ENCODE peak calls at places on chromosomes 1 and 21, in six cellular contexts. U is ovary, Z is AG04450, G is MM.1S, K is BE2C, Q is NB4. F is an unnamed sample.

GRCh38 chr1:157040802-157041201 is 4.7 kb downstream of the ARHGEF11 start:
- DNase-seq in U (no peak), Z (peak; percentile 16), G (no peak), K (no peak), Q (no peak), F (no peak)

GRCh38 chr1:185058886-185059285 is 13.5 kb downstream of the RNF2 start:
- DNase-seq in U (no peak), Z (no peak), G (no peak), K (no peak), Q (no peak), F (no peak)

GRCh38 chr1:193338194-193338593 is 151.8 kb upstream of the B3GALT2 start:
- DNase-seq in U (no peak), Z (no peak), G (peak; percentile 27), K (no peak), Q (no peak), F (no peak)

GRCh38 chr1:22380024-22380785 is 71.4 kb upstream of the ZBTB40 start:
- DNase-seq in U (no peak), Z (no peak), G (no peak), K (no peak), Q (peak; percentile 39), F (no peak)

GRCh38 chr1:18879791-18880309 is 20.4 kb upstream of the TAS1R2 start:
- DNase-seq in U (no peak), Z (no peak), G (no peak), K (peak; percentile 39), Q (no peak), F (no peak)

GRCh38 chr21:45950740-45951515 is 30.6 kb upstream of the COL6A1 start:
- DNase-seq in U (peak; percentile 81), Z (no peak), G (no peak), K (peak; percentile 8), Q (no peak), F (no peak)

GRCh38 chr1:226485192-226485591 is 63.4 kb upstream of the STUM start:
- DNase-seq in U (no peak), Z (no peak), G (no peak), K (no peak), Q (no peak), F (no peak)

GRCh38 chr1:228338521-228339051 is 68.0 kb downstream of the TRIM11 start:
- DNase-seq in U (peak; percentile 7), Z (no peak), G (no peak), K (peak; percentile 8), Q (no peak), F (no peak)

GRCh38 chr1:180157108-180157507 is 2.4 kb downstream of the QSOX1 start:
- DNase-seq in U (no peak), Z (no peak), G (no peak), K (no peak), Q (peak; percentile 39), F (peak; percentile 16)

GRCh38 chr1:157966034-157966671 is 27.3 kb upstream of the KIRREL1 start:
- DNase-seq in U (no peak), Z (peak; percentile 65), G (no peak), K (no peak), Q (no peak), F (peak; percentile 54)

GRCh38 chr1:228472655-228473054 is 14.5 kb upstream of the RNF187 start:
- DNase-seq in U (no peak), Z (no peak), G (peak; percentile 19), K (no peak), Q (peak; percentile 85), F (no peak)

GRCh38 chr1:59645893-59646292 is 168.9 kb upstream of the HOOK1 start:
- DNase-seq in U (peak; percentile 59), Z (peak; percentile 55), G (no peak), K (peak; percentile 20), Q (no peak), F (no peak)

GRCh38 chr21:24225432-24225831 is 1381.8 kb downstream of the MRPL39 start:
- DNase-seq in U (no peak), Z (peak; percentile 18), G (no peak), K (no peak), Q (no peak), F (no peak)

GRCh38 chr1:160256396-160257046 is 5.8 kb downstream of the DCAF8 start:
- DNase-seq in U (no peak), Z (peak; percentile 23), G (no peak), K (no peak), Q (no peak), F (peak; percentile 30)

GRCh38 chr1:52032785-52033131 is 852 bp downstream of the KTI12 start:
- DNase-seq in U (peak; percentile 30), Z (no peak), G (peak; percentile 49), K (peak; percentile 39), Q (peak; percentile 89), F (peak; percentile 39)

GRCh38 chr1:87004857-87005256 is 90.4 kb downstream of the HS2ST1 start:
- DNase-seq in U (no peak), Z (no peak), G (no peak), K (no peak), Q (no peak), F (no peak)

GRCh38 chr1:40439247-40439646 is 11.0 kb upstream of the ZFP69B start:
- DNase-seq in U (no peak), Z (no peak), G (no peak), K (no peak), Q (no peak), F (no peak)

GRCh38 chr21:45552696-45553391 is 10.6 kb upstream of the SLC19A1 start:
- DNase-seq in U (no peak), Z (no peak), G (no peak), K (no peak), Q (no peak), F (no peak)

GRCh38 chr1:113677250-113678158 is 81.8 kb downstream of the PHTF1 start:
- DNase-seq in U (no peak), Z (peak; percentile 20), G (peak; percentile 45), K (peak; percentile 60), Q (peak; percentile 58), F (no peak)

GRCh38 chr1:66446261-66447001 is 87.5 kb upstream of the SGIP1 start:
- DNase-seq in U (no peak), Z (no peak), G (peak; percentile 74), K (peak; percentile 18), Q (peak; percentile 78), F (peak; percentile 15)

GRCh38 chr1:112517231-112517630 is 8.5 kb downstream of the WNT2B start:
- DNase-seq in U (no peak), Z (no peak), G (no peak), K (no peak), Q (no peak), F (no peak)

GRCh38 chr1:101005191-101005590 is 20.4 kb downstream of the DPH5 start:
- DNase-seq in U (no peak), Z (no peak), G (no peak), K (no peak), Q (no peak), F (no peak)

GRCh38 chr1:99496067-99496466 is 149.8 kb upstream of the PALMD start:
- DNase-seq in U (no peak), Z (no peak), G (no peak), K (no peak), Q (no peak), F (peak; percentile 3)

DNA sequence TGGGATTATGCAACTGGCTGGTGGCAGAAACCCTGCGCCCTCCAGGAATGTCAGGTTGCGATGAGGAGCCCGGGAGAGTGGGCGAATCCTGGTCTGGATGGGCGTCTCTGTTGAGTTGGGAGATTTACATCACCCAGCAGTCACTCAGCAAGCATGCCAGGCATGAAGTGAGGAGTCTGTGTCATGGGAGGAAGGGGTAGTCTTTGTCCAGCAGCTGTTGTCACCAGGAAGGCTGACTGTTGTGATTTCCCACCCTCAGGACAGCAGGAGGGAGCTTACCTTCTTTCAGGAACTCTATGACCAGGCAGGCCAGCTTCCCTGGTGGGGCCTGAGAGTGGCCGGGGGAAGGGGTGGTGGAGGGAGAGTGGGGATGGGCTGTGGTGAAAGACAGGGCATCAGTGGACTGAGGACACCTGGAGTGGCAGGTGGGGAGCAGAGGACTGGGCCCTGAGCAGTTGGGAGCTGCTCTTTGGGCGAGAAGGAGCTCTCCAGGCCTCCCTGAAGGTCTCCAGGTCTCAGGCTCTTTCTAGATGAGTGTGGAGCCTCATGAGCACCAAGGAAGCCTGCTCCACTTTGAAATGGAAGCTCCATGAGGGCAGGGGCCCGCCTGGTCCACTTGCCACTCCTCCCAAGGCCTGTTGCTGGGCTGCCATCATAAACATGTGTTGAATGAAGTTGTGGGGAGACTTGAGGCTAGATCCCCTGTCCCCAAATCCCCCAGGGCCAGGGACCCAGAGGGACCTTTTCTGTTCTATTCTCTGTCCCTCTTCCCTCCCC is 21.3 kb upstream of the PKP1 start:
- DNase-seq in U (no peak), Z (no peak), G (no peak), K (no peak), Q (no peak), F (no peak)
- H3K4me3 ChIP-seq in U (no peak overlapping the region), Z (no peak overlapping the region), G (no peak overlapping the region), K (no peak overlapping the region), Q (no peak overlapping the region), F (no peak overlapping the region)

GRCh38 chr1:153679337-153680119 is 1.0 kb downstream of the NPR1 start:
- DNase-seq in U (peak; percentile 45), Z (no peak), G (no peak), K (peak; percentile 34), Q (no peak), F (no peak)
- H3K4me3 ChIP-seq in U (peak overlapping the region; percentile 64), Z (peak overlapping the region; percentile 45), G (peak overlapping the region; percentile 52), K (peak overlapping the region; percentile 59), Q (no peak overlapping the region), F (peak overlapping the region; percentile 41)

GRCh38 chr1:218350022-218350525 is 4.9 kb downstream of the TGFB2 start:
- DNase-seq in U (no peak), Z (no peak), G (no peak), K (no peak), Q (peak; percentile 25), F (no peak)

GRCh38 chr1:218348628-218349185 is 3.6 kb downstream of the TGFB2 start:
- DNase-seq in U (no peak), Z (no peak), G (no peak), K (no peak), Q (no peak), F (no peak)

GRCh38 chr1:218351617-218352438 is 6.7 kb downstream of the TGFB2 start:
- DNase-seq in U (no peak), Z (no peak), G (peak; percentile 35), K (no peak), Q (peak; percentile 48), F (no peak)

GRCh38 chr1:218349365-218350021 is 4.4 kb downstream of the TGFB2 start:
- DNase-seq in U (no peak), Z (no peak), G (no peak), K (no peak), Q (no peak), F (no peak)

DNA sequence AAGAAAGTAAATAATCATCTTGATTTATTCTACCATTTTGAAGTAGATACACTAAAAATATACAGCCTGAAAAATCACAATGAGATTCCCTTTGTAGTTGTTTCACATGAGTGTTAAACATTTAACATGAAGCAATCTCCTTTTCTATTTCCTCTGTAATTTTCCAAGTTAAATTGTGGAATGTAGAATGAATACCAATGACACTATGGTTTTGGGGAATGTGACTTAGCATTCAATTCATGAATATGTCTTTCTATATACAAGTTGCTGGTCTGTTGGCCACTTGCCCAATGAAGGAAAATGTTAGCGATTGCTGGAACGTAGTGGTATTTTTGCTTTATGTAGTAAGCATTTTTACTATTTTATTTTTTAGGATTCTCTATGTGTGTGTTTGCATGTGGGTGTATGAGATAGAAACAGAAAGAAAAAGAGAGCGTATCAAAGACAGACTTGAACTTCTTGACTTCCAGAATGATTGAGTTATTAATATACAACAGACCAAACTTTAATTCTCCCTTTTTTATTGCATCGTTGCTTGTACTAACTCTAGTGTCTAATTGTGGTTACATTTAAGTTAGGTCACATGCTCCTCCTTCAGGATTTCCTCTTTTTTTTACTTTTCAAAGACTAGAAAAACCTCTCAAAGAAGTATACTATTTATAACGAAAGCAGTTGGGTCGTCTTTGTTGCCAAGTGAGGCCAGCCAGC is 5.9 kb downstream of the TGFB2 start:
- DNase-seq in U (no peak), Z (peak; percentile 64), G (no peak), K (no peak), Q (no peak), F (no peak)
- H3K4me3 ChIP-seq in U (peak overlapping the region; percentile 21), Z (peak overlapping the region; percentile 56), G (peak overlapping the region; percentile 42), K (no peak overlapping the region), Q (no peak overlapping the region), F (peak overlapping the region; percentile 29)

GRCh38 chr1:246165826-246166709 is 341.0 kb downstream of the SMYD3 start:
- DNase-seq in U (no peak), Z (no peak), G (no peak), K (no peak), Q (no peak), F (no peak)
- H3K4me3 ChIP-seq in U (no peak overlapping the region), Z (no peak overlapping the region), G (no peak overlapping the region), K (no peak overlapping the region), Q (no peak overlapping the region), F (no peak overlapping the region)

F was measured in skeletal muscle cell.